ENCODE peak calls at places on chromosomes 16 and 17, in eight cellular contexts. Q is uterus; D is pancreas; H is body of pancreas; R is CD4-positive, alpha-beta T cell; B is cardiac fibroblast; X is BJ; G is type B pancreatic cell. N is an unnamed sample.

GRCh38 chr17:7515912-7516610 is 31.9 kb downstream of the POLR2A start:
- DNase-seq in Q (no peak), D (no peak), H (no peak), R (no peak), B (no peak), X (no peak), G (no peak), N (no peak)

GRCh38 chr17:13865650-13866049 is 203.7 kb upstream of the COX10 start:
- DNase-seq in Q (no peak), D (no peak), H (no peak), R (no peak), B (no peak), X (no peak), G (no peak), N (no peak)

GRCh38 chr16:30650369-30651123 is at the start of gene PRR14:
- DNase-seq in Q (peak), D (peak), H (peak), R (peak), B (peak), X (peak), G (peak), N (peak)

GRCh38 chr16:8583712-8584111 is 6.6 kb downstream of the TMEM114 start:
- DNase-seq in Q (no peak), D (no peak), H (no peak), R (no peak), B (no peak), X (no peak), G (no peak), N (no peak)

GRCh38 chr17:9290226-9290613 is 268.9 kb downstream of the NTN1 start:
- DNase-seq in Q (no peak), D (no peak), H (no peak), R (no peak), B (no peak), X (no peak), G (no peak), N (no peak)

GRCh38 chr17:6592193-6592592 is 35.8 kb upstream of the PITPNM3 start:
- DNase-seq in Q (no peak), D (no peak), H (no peak), R (no peak), B (peak), X (no peak), G (no peak), N (peak)

GRCh38 chr16:50861926-50862325 is 120.0 kb downstream of the CYLD start:
- DNase-seq in Q (no peak), D (no peak), H (no peak), R (no peak), B (peak), X (no peak), G (no peak), N (peak)

GRCh38 chr17:56707312-56708219 is 114.1 kb downstream of the NOG start:
- DNase-seq in Q (no peak), D (no peak), H (no peak), R (no peak), B (peak), X (no peak), G (no peak), N (no peak)

GRCh38 chr16:63938661-63939060 is 1183.2 kb downstream of the CDH11 start:
- DNase-seq in Q (no peak), D (no peak), H (no peak), R (no peak), B (peak), X (no peak), G (no peak), N (peak)

GRCh38 chr17:48510761-48511604 is 19.8 kb downstream of the HOXB1 start:
- DNase-seq in Q (no peak), D (no peak), H (no peak), R (peak), B (peak), X (no peak), G (no peak), N (peak)

GRCh38 chr16:85457366-85457765 is 155.8 kb upstream of the GSE1 start:
- DNase-seq in Q (no peak), D (no peak), H (no peak), R (no peak), B (no peak), X (no peak), G (no peak), N (no peak)

GRCh38 chr17:40777459-40777858 is 4.9 kb downstream of the KRT27 start:
- DNase-seq in Q (no peak), D (no peak), H (no peak), R (no peak), B (no peak), X (no peak), G (no peak), N (no peak)

GRCh38 chr17:78971764-78972506 is 7.8 kb downstream of the LGALS3BP start:
- DNase-seq in Q (no peak), D (peak), H (no peak), R (no peak), B (no peak), X (no peak), G (no peak), N (no peak)
- TF ChIP-seq CTCF in Q (no peak), D (no peak), H (no peak), R (no peak), B (no peak), X (no peak), G (no peak), N (no peak)

DNA sequence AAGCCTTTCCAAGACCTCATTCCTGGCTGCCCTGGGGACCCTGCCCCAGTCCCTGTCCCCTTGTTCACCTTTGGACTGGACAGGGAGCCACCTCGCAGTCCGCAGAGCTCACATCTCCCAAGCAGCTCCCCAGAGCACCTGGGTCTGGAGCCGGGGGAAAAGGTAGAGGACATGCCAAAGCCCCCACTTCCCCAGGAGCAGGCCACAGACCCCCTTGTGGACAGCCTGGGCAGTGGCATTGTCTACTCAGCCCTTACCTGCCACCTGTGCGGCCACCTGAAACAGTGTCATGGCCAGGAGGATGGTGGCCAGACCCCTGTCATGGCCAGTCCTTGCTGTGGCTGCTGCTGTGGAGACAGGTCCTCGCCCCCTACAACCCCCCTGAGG is 38.7 kb upstream of the IL21R start:
- DNase-seq in Q (no peak), D (no peak), H (no peak), R (no peak), B (no peak), X (no peak), G (no peak), N (no peak)
- TF ChIP-seq CTCF in Q (no peak), D (no peak), H (no peak), R (no peak), B (peak), X (no peak), G (no peak), N (peak)

GRCh38 chr16:57628008-57628781 is at the start of gene ADGRG1:
- DNase-seq in Q (peak), D (no peak), H (peak), R (peak), B (peak), X (peak), G (no peak), N (peak)
- TF ChIP-seq CTCF in Q (no peak), D (no peak), H (no peak), R (no peak), B (no peak), X (peak), G (peak), N (no peak)

GRCh38 chr17:81426676-81427445 is 31.6 kb downstream of the BAHCC1 start:
- DNase-seq in Q (no peak), D (no peak), H (peak), R (no peak), B (no peak), X (no peak), G (no peak), N (no peak)
- TF ChIP-seq CTCF in Q (no peak), D (no peak), H (peak), R (no peak), B (no peak), X (no peak), G (no peak), N (no peak)

GRCh38 chr17:67891481-67892119 is 66.3 kb downstream of the BPTF start:
- DNase-seq in Q (peak), D (no peak), H (peak), R (no peak), B (peak), X (peak), G (no peak), N (peak)
- TF ChIP-seq CTCF in Q (peak), D (no peak), H (peak), R (no peak), B (peak), X (peak), G (peak), N (peak)

GRCh38 chr17:49777577-49777976 is 10.9 kb upstream of the KAT7 start:
- DNase-seq in Q (no peak), D (no peak), H (no peak), R (no peak), B (no peak), X (no peak), G (no peak), N (no peak)

GRCh38 chr17:49775546-49776260 is 11.8 kb upstream of the FAM117A start:
- DNase-seq in Q (peak), D (no peak), H (no peak), R (no peak), B (peak), X (no peak), G (no peak), N (no peak)

GRCh38 chr17:49783051-49783715 is 5.3 kb upstream of the KAT7 start:
- DNase-seq in Q (no peak), D (no peak), H (no peak), R (no peak), B (no peak), X (no peak), G (no peak), N (no peak)

GRCh38 chr17:49776864-49777263 is 11.6 kb upstream of the KAT7 start:
- DNase-seq in Q (no peak), D (no peak), H (no peak), R (no peak), B (no peak), X (no peak), G (no peak), N (no peak)

GRCh38 chr17:49779730-49780220 is 8.7 kb upstream of the KAT7 start:
- DNase-seq in Q (peak), D (no peak), H (peak), R (no peak), B (peak), X (peak), G (no peak), N (peak)
- TF ChIP-seq CTCF in Q (peak), D (peak), H (peak), R (peak), B (peak), X (peak), G (peak), N (peak)

DNA sequence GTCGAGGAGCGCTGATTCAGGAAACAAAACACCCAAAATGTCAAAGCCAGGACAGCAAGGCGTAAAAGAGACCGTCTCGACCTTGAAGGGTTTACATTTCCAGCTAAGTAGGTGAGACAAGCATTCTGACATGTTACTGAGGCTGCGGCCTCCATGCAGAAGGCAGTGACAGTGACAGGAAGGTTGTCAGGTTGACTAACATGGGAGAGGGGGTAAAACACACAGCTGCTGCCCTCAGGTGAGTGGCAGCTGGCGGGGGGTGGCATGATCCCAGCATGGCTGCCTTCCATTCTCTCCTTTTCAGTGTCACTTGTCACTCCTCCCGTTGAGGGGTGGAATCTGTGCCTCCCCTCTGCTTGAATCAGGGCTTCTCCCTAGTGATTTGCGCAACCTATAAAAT is 31.9 kb upstream of the CRHR1 start:
- DNase-seq in Q (no peak), D (no peak), H (no peak), R (no peak), B (no peak), X (no peak), G (no peak), N (no peak)
- TF ChIP-seq CTCF in Q (no peak), D (no peak), H (no peak), R (no peak), B (no peak), X (no peak), G (no peak), N (no peak)

DNA sequence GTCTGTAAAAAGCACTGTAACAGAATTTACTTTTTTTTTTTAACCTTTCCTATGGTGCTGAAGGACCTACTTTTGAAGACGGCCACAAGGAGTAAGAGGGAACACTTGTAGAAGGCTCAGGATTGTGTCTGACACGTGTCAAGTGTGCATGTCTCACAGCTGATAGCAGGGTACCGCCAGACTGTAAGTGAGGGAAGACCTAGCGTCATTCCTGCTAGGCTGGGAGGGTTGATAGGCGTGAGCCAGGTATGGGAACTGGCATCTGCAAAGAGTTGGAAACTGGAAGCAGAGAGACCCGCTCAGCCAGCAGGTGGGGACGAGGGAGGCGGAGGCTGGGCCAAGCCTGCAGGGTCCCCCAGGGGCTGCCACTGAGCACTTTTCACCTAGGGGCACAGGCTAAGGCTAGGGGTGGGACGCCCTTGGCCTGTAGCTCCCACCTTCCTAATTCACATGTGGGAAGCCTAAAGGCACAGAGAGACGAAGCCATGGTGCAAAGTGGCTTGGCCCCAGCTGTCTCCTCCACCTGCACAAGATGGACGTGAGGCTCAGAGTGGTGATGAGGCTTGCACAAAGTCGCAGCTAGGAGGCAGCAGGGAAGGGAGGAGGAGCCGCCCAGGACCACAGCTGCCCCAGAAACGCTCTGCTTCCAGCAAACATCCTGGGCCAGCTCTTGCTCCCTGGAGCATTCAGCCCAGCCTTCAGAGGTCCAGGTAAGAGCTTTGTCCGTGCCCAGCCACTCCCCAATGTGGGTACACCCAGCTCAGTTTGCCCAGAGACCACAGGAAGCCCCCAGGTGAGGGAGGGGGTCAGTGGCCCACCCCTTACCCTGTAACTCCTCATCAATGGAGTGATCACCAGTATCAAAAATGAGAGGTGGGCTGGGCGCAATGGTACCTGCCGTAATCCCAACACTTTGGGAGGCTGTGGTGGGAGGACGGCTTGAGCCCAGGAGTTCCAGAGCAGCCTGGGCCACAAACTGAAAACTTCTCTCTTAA is 18.9 kb downstream of the VASN start:
- DNase-seq in Q (no peak), D (peak), H (no peak), R (no peak), B (no peak), X (no peak), G (no peak), N (no peak)
- TF ChIP-seq CTCF in Q (no peak), D (no peak), H (no peak), R (no peak), B (peak), X (peak), G (peak), N (peak)

GRCh38 chr16:1941162-1941923 is 1.7 kb downstream of the MSRB1 start:
- DNase-seq in Q (no peak), D (peak), H (peak), R (no peak), B (no peak), X (no peak), G (no peak), N (peak)
- TF ChIP-seq CTCF in Q (no peak), D (peak), H (peak), R (no peak), B (no peak), X (no peak), G (peak), N (peak)

N was measured in astrocyte of the spinal cord.